ENCODE peak calls at places on chromosomes 12 and 14, in seven cellular contexts. One of them, this sample, is unnamed.

GRCh38 chr12:67811437-67812361 is 163.2 kb downstream of the DYRK2 start:
- DNase-seq in C1 segment of cervical spinal cord: no peak
- DNase-seq in activated T-cell treated with anti-CD3 and anti-CD28 coated beads, Interleukin-2, amount 50 U/mL, for 72 hours: no peak
- DNase-seq in NCI-H446 treated with DMSO at 0.1 percent for 48 hours: no peak
- DNase-seq in cardiac muscle cell: peak
- DNase-seq in small intestine: no peak
- DNase-seq in activated B cell treated with CpG ODN at 0.5 μM for 24 hours: no peak
- DNase-seq in this sample: no peak

GRCh38 chr12:25087596-25087995 is 107.4 kb downstream of the DNAI7 start:
- DNase-seq in C1 segment of cervical spinal cord: no peak
- DNase-seq in activated T-cell treated with anti-CD3 and anti-CD28 coated beads, Interleukin-2, amount 50 U/mL, for 72 hours: no peak
- DNase-seq in NCI-H446 treated with DMSO at 0.1 percent for 48 hours: no peak
- DNase-seq in cardiac muscle cell: no peak
- DNase-seq in small intestine: no peak
- DNase-seq in activated B cell treated with CpG ODN at 0.5 μM for 24 hours: no peak
- DNase-seq in this sample: no peak

GRCh38 chr12:19856389-19856788 is 417.1 kb downstream of the AEBP2 start:
- DNase-seq in C1 segment of cervical spinal cord: no peak
- DNase-seq in activated T-cell treated with anti-CD3 and anti-CD28 coated beads, Interleukin-2, amount 50 U/mL, for 72 hours: no peak
- DNase-seq in NCI-H446 treated with DMSO at 0.1 percent for 48 hours: no peak
- DNase-seq in cardiac muscle cell: peak
- DNase-seq in small intestine: no peak
- DNase-seq in activated B cell treated with CpG ODN at 0.5 μM for 24 hours: no peak
- DNase-seq in this sample: peak

GRCh38 chr12:8127138-8127537 is 3.7 kb downstream of the CLEC4A start:
- DNase-seq in C1 segment of cervical spinal cord: no peak
- DNase-seq in activated T-cell treated with anti-CD3 and anti-CD28 coated beads, Interleukin-2, amount 50 U/mL, for 72 hours: no peak
- DNase-seq in NCI-H446 treated with DMSO at 0.1 percent for 48 hours: no peak
- DNase-seq in cardiac muscle cell: peak
- DNase-seq in small intestine: no peak
- DNase-seq in activated B cell treated with CpG ODN at 0.5 μM for 24 hours: no peak
- DNase-seq in this sample: no peak

GRCh38 chr12:60152756-60153155 is 556.9 kb downstream of the SLC16A7 start:
- DNase-seq in C1 segment of cervical spinal cord: no peak
- DNase-seq in activated T-cell treated with anti-CD3 and anti-CD28 coated beads, Interleukin-2, amount 50 U/mL, for 72 hours: no peak
- DNase-seq in NCI-H446 treated with DMSO at 0.1 percent for 48 hours: no peak
- DNase-seq in cardiac muscle cell: no peak
- DNase-seq in small intestine: no peak
- DNase-seq in activated B cell treated with CpG ODN at 0.5 μM for 24 hours: no peak
- DNase-seq in this sample: no peak

GRCh38 chr12:64670856-64671639 is 60.8 kb downstream of the RASSF3 start:
- DNase-seq in C1 segment of cervical spinal cord: no peak
- DNase-seq in activated T-cell treated with anti-CD3 and anti-CD28 coated beads, Interleukin-2, amount 50 U/mL, for 72 hours: peak
- DNase-seq in NCI-H446 treated with DMSO at 0.1 percent for 48 hours: no peak
- DNase-seq in cardiac muscle cell: peak
- DNase-seq in small intestine: peak
- DNase-seq in activated B cell treated with CpG ODN at 0.5 μM for 24 hours: no peak
- DNase-seq in this sample: no peak

GRCh38 chr12:69101505-69101904 is 137.9 kb upstream of the CPSF6 start:
- DNase-seq in C1 segment of cervical spinal cord: no peak
- DNase-seq in activated T-cell treated with anti-CD3 and anti-CD28 coated beads, Interleukin-2, amount 50 U/mL, for 72 hours: no peak
- DNase-seq in NCI-H446 treated with DMSO at 0.1 percent for 48 hours: no peak
- DNase-seq in cardiac muscle cell: no peak
- DNase-seq in small intestine: peak
- DNase-seq in activated B cell treated with CpG ODN at 0.5 μM for 24 hours: no peak
- DNase-seq in this sample: no peak

GRCh38 chr12:6343518-6343917 is 1.6 kb upstream of the TNFRSF1A start:
- DNase-seq in C1 segment of cervical spinal cord: no peak
- DNase-seq in activated T-cell treated with anti-CD3 and anti-CD28 coated beads, Interleukin-2, amount 50 U/mL, for 72 hours: no peak
- DNase-seq in NCI-H446 treated with DMSO at 0.1 percent for 48 hours: no peak
- DNase-seq in cardiac muscle cell: no peak
- DNase-seq in small intestine: peak
- DNase-seq in activated B cell treated with CpG ODN at 0.5 μM for 24 hours: no peak
- DNase-seq in this sample: no peak

GRCh38 chr12:87995581-87996178 is 33.5 kb downstream of the C12orf50 start:
- DNase-seq in C1 segment of cervical spinal cord: no peak
- DNase-seq in activated T-cell treated with anti-CD3 and anti-CD28 coated beads, Interleukin-2, amount 50 U/mL, for 72 hours: peak
- DNase-seq in NCI-H446 treated with DMSO at 0.1 percent for 48 hours: peak
- DNase-seq in cardiac muscle cell: peak
- DNase-seq in small intestine: peak
- DNase-seq in activated B cell treated with CpG ODN at 0.5 μM for 24 hours: no peak
- DNase-seq in this sample: peak

GRCh38 chr12:93913845-93914244 is 234.5 kb upstream of the PLXNC1 start:
- DNase-seq in C1 segment of cervical spinal cord: no peak
- DNase-seq in activated T-cell treated with anti-CD3 and anti-CD28 coated beads, Interleukin-2, amount 50 U/mL, for 72 hours: no peak
- DNase-seq in NCI-H446 treated with DMSO at 0.1 percent for 48 hours: peak
- DNase-seq in cardiac muscle cell: peak
- DNase-seq in small intestine: no peak
- DNase-seq in activated B cell treated with CpG ODN at 0.5 μM for 24 hours: no peak
- DNase-seq in this sample: no peak

GRCh38 chr12:121391619-121392324 is 8.1 kb upstream of the RNF34 start:
- DNase-seq in C1 segment of cervical spinal cord: no peak
- DNase-seq in activated T-cell treated with anti-CD3 and anti-CD28 coated beads, Interleukin-2, amount 50 U/mL, for 72 hours: peak
- DNase-seq in NCI-H446 treated with DMSO at 0.1 percent for 48 hours: no peak
- DNase-seq in cardiac muscle cell: peak
- DNase-seq in small intestine: peak
- DNase-seq in activated B cell treated with CpG ODN at 0.5 μM for 24 hours: no peak
- DNase-seq in this sample: peak

GRCh38 chr12:107320929-107321618 is 227.7 kb upstream of the CRY1 start:
- DNase-seq in C1 segment of cervical spinal cord: no peak
- DNase-seq in activated T-cell treated with anti-CD3 and anti-CD28 coated beads, Interleukin-2, amount 50 U/mL, for 72 hours: peak
- DNase-seq in NCI-H446 treated with DMSO at 0.1 percent for 48 hours: no peak
- DNase-seq in cardiac muscle cell: peak
- DNase-seq in small intestine: no peak
- DNase-seq in activated B cell treated with CpG ODN at 0.5 μM for 24 hours: no peak
- DNase-seq in this sample: peak

GRCh38 chr14:94132285-94132887 is 3.0 kb upstream of the IFI27L2 start:
- DNase-seq in C1 segment of cervical spinal cord: no peak
- DNase-seq in activated T-cell treated with anti-CD3 and anti-CD28 coated beads, Interleukin-2, amount 50 U/mL, for 72 hours: peak
- DNase-seq in NCI-H446 treated with DMSO at 0.1 percent for 48 hours: peak
- DNase-seq in cardiac muscle cell: peak
- DNase-seq in small intestine: peak
- DNase-seq in activated B cell treated with CpG ODN at 0.5 μM for 24 hours: no peak
- DNase-seq in this sample: peak

GRCh38 chr14:32611752-32612151 is 282.7 kb downstream of the AKAP6 start:
- DNase-seq in C1 segment of cervical spinal cord: no peak
- DNase-seq in activated T-cell treated with anti-CD3 and anti-CD28 coated beads, Interleukin-2, amount 50 U/mL, for 72 hours: no peak
- DNase-seq in NCI-H446 treated with DMSO at 0.1 percent for 48 hours: no peak
- DNase-seq in cardiac muscle cell: peak
- DNase-seq in small intestine: no peak
- DNase-seq in activated B cell treated with CpG ODN at 0.5 μM for 24 hours: no peak
- DNase-seq in this sample: no peak

GRCh38 chr12:49619286-49619685 is 4.1 kb upstream of the PRPF40B start:
- DNase-seq in C1 segment of cervical spinal cord: no peak
- DNase-seq in activated T-cell treated with anti-CD3 and anti-CD28 coated beads, Interleukin-2, amount 50 U/mL, for 72 hours: no peak
- DNase-seq in NCI-H446 treated with DMSO at 0.1 percent for 48 hours: no peak
- DNase-seq in cardiac muscle cell: peak
- DNase-seq in small intestine: no peak
- DNase-seq in activated B cell treated with CpG ODN at 0.5 μM for 24 hours: no peak
- DNase-seq in this sample: no peak

GRCh38 chr12:19938031-19938430 is 430.3 kb upstream of the PDE3A start:
- DNase-seq in C1 segment of cervical spinal cord: no peak
- DNase-seq in activated T-cell treated with anti-CD3 and anti-CD28 coated beads, Interleukin-2, amount 50 U/mL, for 72 hours: no peak
- DNase-seq in NCI-H446 treated with DMSO at 0.1 percent for 48 hours: no peak
- DNase-seq in cardiac muscle cell: no peak
- DNase-seq in small intestine: no peak
- DNase-seq in activated B cell treated with CpG ODN at 0.5 μM for 24 hours: no peak
- DNase-seq in this sample: no peak

This sample was measured in hepatocyte.